ENCODE peak calls at places on chromosome 5, in four cellular contexts. V is HepG2, Z is GM12878, K is WTC11. I is an unnamed sample.

GRCh38 chr5:162638849-162639248 is 571.3 kb downstream of the GABRG2 start:
- DNase-seq in V (no peak), Z (no peak), K (no peak), I (no peak)

GRCh38 chr5:83509535-83509934 is 38.0 kb downstream of the VCAN start:
- DNase-seq in V (no peak), Z (no peak), K (no peak), I (no peak)

GRCh38 chr5:12292610-12293204 is 388.5 kb upstream of the CTNND2 start:
- DNase-seq in V (no peak), Z (no peak), K (no peak), I (peak; percentile 11)

GRCh38 chr5:176658007-176658599 is 10.8 kb downstream of the TSPAN17 start:
- DNase-seq in V (peak; percentile 59), Z (no peak), K (peak; percentile 81), I (peak; percentile 55)

GRCh38 chr5:73969195-73970059 is 343.4 kb downstream of the ARHGEF28 start:
- DNase-seq in V (no peak), Z (no peak), K (no peak), I (no peak)

GRCh38 chr5:15447209-15447608 is 52.8 kb upstream of the FBXL7 start:
- DNase-seq in V (no peak), Z (no peak), K (no peak), I (no peak)

GRCh38 chr5:138655530-138656245 is 80.5 kb upstream of the HSPA9 start:
- DNase-seq in V (peak; percentile 27), Z (no peak), K (no peak), I (no peak)

GRCh38 chr5:137629646-137630045 is 106.2 kb downstream of the KLHL3 start:
- DNase-seq in V (peak; percentile 41), Z (peak; percentile 8), K (peak; percentile 46), I (peak; percentile 69)

GRCh38 chr5:170907758-170908157 is 45.9 kb downstream of the RANBP17 start:
- DNase-seq in V (no peak), Z (no peak), K (no peak), I (no peak)

GRCh38 chr5:137752873-137753226 is 1.3 kb downstream of the HNRNPA0 start:
- DNase-seq in V (peak; percentile 17), Z (no peak), K (peak; percentile 40), I (peak; percentile 78)

GRCh38 chr5:75475364-75475763 is 36.1 kb downstream of the CERT1 start:
- DNase-seq in V (no peak), Z (no peak), K (no peak), I (no peak)

GRCh38 chr5:80963521-80963895 is 3.3 kb downstream of the RASGRF2 start:
- DNase-seq in V (no peak), Z (no peak), K (no peak), I (no peak)

GRCh38 chr5:128082551-128083032 is 974 bp upstream of the SLC12A2 start:
- DNase-seq in V (no peak), Z (peak; percentile 55), K (no peak), I (no peak)

DNA sequence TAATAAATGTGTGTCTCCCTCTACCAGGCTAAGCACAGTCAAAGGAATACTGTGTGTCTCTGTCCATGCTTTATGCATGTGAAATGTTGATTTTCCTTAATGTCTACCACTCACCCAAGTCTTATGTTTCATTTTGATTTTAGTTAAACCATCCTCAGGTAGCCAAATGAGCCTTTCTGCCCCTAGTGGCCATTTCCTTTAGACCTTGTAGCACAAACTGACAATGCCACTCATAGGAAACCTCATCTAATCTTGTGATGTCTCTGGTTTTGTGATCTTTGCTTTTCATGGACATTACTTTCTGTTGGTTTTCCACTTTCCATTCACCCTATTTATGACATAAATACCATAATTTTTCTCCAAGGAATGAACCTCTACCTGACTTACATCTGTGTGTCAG is 820.8 kb downstream of the MAT2B start:
- DNase-seq in V (no peak), Z (no peak), K (no peak), I (no peak)
- TF ChIP-seq CBFB in V (no peak), Z (no peak), K (no peak), I (no peak)

DNA sequence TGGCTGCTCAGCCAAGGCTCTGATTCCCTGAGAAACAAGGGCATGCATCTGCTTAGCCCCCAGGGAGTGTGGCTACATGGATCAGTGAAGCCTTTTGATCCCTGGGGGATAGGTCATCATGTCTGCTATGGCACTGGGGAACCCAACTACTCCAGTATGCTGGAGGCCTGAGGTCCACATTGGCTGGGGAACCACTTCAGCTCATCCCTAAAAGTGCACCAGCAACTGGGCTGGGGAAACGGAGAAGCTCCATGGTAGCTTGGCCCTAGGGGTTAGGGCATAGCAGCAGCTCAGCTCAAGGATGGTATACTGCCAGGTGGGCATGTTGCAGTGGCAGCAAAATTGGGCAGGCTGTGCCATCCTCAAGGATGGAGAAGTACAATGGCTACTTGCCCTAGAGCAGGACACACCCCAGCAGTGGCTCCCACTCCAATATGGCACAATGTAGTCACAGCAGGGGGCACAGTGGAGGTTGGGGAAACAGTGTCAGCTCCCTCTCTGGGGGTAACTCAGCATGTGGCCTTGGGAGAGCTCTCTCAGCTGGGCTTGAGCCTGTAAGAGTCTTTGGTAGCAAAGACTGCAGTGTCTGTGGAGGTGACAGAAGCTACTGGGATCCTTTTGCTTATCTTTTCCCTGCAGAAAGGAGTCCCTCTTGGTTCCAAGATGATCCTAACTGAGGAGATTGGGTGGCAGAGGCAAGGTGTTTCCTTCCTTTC is 111.5 kb upstream of the FSTL4 start:
- DNase-seq in V (no peak), Z (no peak), K (no peak), I (no peak)
- TF ChIP-seq CBFB in V (no peak), Z (no peak), K (no peak), I (no peak)

GRCh38 chr5:124630767-124631704 is 115.4 kb downstream of the ZNF608 start:
- DNase-seq in V (no peak), Z (no peak), K (no peak), I (no peak)
- TF ChIP-seq CBFB in V (no peak), Z (no peak), K (no peak), I (no peak)

GRCh38 chr5:31232273-31232888 is 38.9 kb downstream of the CDH6 start:
- DNase-seq in V (peak; percentile 48), Z (no peak), K (peak; percentile 14), I (peak; percentile 52)
- TF ChIP-seq CBFB in V (no peak), Z (no peak), K (no peak), I (no peak)

GRCh38 chr5:1342268-1342667 is 2.6 kb downstream of the CLPTM1L start:
- DNase-seq in V (no peak), Z (no peak), K (no peak), I (no peak)

GRCh38 chr5:1344975-1345838 is at the start of gene CLPTM1L:
- DNase-seq in V (peak; percentile 69), Z (peak; percentile 50), K (peak; percentile 79), I (peak; percentile 96)

GRCh38 chr5:1343315-1343751 is 1.6 kb downstream of the CLPTM1L start:
- DNase-seq in V (no peak), Z (no peak), K (no peak), I (no peak)

GRCh38 chr5:1345876-1346626 is 1.2 kb upstream of the CLPTM1L start:
- DNase-seq in V (no peak), Z (no peak), K (no peak), I (no peak)

GRCh38 chr5:1343931-1344901 is 683 bp downstream of the CLPTM1L start:
- DNase-seq in V (no peak), Z (no peak), K (peak; percentile 31), I (peak; percentile 44)
- TF ChIP-seq CBFB in V (no peak), Z (no peak), K (no peak), I (no peak)

DNA sequence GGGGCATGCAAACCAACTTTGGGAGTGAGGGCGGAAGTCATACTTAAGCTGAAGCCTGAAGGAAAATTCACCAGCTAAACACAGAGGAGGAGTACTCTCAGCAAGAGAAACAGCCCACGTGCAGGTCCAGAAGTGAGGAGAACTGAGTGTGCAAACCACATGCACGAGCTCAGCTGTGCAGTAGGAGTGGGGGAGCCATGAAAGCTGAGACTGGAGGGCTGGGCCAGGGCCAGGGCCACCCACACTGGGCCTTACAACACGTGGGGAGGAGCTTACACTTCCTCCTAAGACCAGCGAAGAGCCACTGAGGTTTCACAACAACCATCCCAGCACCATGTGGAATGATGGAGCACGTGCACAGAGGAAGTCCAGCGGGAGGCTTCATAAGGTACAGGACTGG is 9.3 kb upstream of the WWC1 start:
- DNase-seq in V (peak; percentile 52), Z (no peak), K (no peak), I (no peak)
- TF ChIP-seq CBFB in V (no peak), Z (no peak), K (no peak), I (no peak)

GRCh38 chr5:179343021-179343781 is 2.1 kb downstream of the ADAMTS2 start:
- DNase-seq in V (no peak), Z (no peak), K (peak; percentile 33), I (no peak)

GRCh38 chr5:179340465-179340864 is 4.8 kb downstream of the ADAMTS2 start:
- DNase-seq in V (no peak), Z (no peak), K (no peak), I (no peak)

GRCh38 chr5:179344301-179345178 is 721 bp downstream of the ADAMTS2 start:
- DNase-seq in V (no peak), Z (no peak), K (peak; percentile 30), I (no peak)

GRCh38 chr5:179343902-179344300 is 1.4 kb downstream of the ADAMTS2 start:
- DNase-seq in V (no peak), Z (no peak), K (peak; percentile 90), I (no peak)

DNA sequence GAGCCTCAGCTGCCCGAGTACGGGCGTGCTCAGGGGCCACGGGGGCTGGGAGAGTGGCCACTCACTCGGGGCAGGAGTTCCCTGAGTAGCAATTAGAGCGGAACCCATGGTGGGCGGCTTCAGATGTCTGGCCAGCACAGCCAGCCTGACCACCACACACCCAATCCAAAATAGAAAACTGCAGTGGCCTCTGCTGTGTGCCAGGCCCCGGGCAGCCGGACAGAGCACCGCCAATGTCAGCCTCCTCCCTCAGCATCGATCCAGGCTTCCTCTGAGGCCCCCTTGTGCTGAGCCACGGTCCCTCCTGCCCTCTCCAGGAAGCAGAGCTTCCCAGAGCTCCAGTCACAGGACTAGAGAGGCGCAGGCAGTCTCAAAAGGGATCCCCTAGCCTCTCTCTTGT is 2.7 kb downstream of the ADAMTS2 start:
- DNase-seq in V (no peak), Z (no peak), K (peak; percentile 49), I (no peak)
- TF ChIP-seq CBFB in V (no peak), Z (no peak), K (no peak), I (no peak)

GRCh38 chr5:108793207-108793606 is 45.5 kb downstream of the FER start:
- DNase-seq in V (no peak), Z (no peak), K (no peak), I (no peak)

GRCh38 chr5:108801301-108801700 is 53.6 kb downstream of the FER start:
- DNase-seq in V (no peak), Z (no peak), K (no peak), I (no peak)

GRCh38 chr5:108797986-108798385 is 50.3 kb downstream of the FER start:
- DNase-seq in V (no peak), Z (no peak), K (no peak), I (no peak)

GRCh38 chr5:108798866-108799265 is 51.2 kb downstream of the FER start:
- DNase-seq in V (no peak), Z (no peak), K (no peak), I (no peak)

DNA sequence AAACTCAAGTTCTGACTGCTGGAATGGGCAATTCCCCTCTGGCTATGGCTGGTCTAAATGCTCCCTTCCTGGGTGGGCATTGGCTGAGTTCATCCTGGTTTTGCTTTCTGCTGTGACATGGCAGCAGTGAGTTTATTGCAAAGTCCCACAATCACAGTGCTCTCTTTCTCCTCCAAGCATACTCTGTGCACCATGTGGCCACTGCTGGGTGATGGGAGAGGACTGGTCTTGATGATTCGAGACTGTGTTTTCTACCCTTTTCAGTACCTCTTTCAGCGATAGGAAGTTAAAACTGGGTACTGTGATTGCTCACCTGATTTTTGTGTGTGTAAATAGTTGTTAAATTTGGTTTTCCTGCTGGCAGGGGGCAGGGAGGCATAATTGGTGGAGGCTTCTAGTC is 49.7 kb downstream of the FER start:
- DNase-seq in V (no peak), Z (no peak), K (no peak), I (no peak)
- TF ChIP-seq CBFB in V (no peak), Z (no peak), K (no peak), I (no peak)

I was measured in K562.